ENCODE peak calls at places on chromosomes 7 and 10, in four cellular contexts. S is spleen, A is foreskin fibroblast, T is NCI-H2227 treated with DMSO at 0.1 percent for 48 hours. O is an unnamed sample.

GRCh38 chr7:37031571-37032257 is 307.4 kb upstream of the AOAH start:
- DNase-seq in A (peak), S (no peak), T (peak), O (peak)

GRCh38 chr7:131557521-131558385 is 1.3 kb upstream of the PODXL start:
- DNase-seq in A (no peak), T (peak), S (no peak), O (no peak)

GRCh38 chr10:64699244-64699643 is 1178.0 kb downstream of the REEP3 start:
- DNase-seq in T (no peak), A (no peak), S (no peak), O (no peak)

GRCh38 chr10:69353981-69354635 is 62.6 kb downstream of the TACR2 start:
- DNase-seq in A (no peak), T (no peak), S (no peak), O (no peak)

GRCh38 chr7:17506090-17506489 is 207.6 kb downstream of the AHR start:
- DNase-seq in S (no peak), A (no peak), T (no peak), O (no peak)

GRCh38 chr10:98881789-98882188 is 353.9 kb downstream of the HPSE2 start:
- DNase-seq in S (no peak), T (no peak), A (no peak), O (no peak)

GRCh38 chr7:26183545-26184282 is 16.8 kb downstream of the HNRNPA2B1 start:
- DNase-seq in T (no peak), S (no peak), A (no peak), O (no peak)

GRCh38 chr7:151388430-151388829 is 21.4 kb downstream of the WDR86 start:
- DNase-seq in T (no peak), A (no peak), S (peak), O (no peak)

GRCh38 chr7:67453580-67453979 is 456.9 kb downstream of the TYW1 start:
- DNase-seq in S (no peak), A (no peak), T (no peak), O (no peak)

GRCh38 chr7:55013851-55014250 is 5.0 kb upstream of the EGFR start:
- DNase-seq in A (no peak), S (no peak), T (no peak), O (no peak)

GRCh38 chr7:83148776-83149175 is 13.9 kb downstream of the PCLO start:
- DNase-seq in A (peak), S (no peak), T (no peak), O (no peak)

O was measured in upper lobe of right lung.